ENCODE peak calls at places on chromosome 19, in six cellular contexts. O, Q, C, T, Z and I are unnamed samples.

GRCh38 chr19:58439576-58440554 is at the start of gene ZNF132:
- DNase-seq in O (peak; percentile 98), Q (peak; percentile 92), C (no peak), T (peak; percentile 97), Z (peak; percentile 98), I (peak; percentile 98)

GRCh38 chr19:18173054-18173571 is 500 bp upstream of the IFI30 start:
- DNase-seq in O (no peak), Q (no peak), C (no peak), T (peak; percentile 52), Z (peak; percentile 93), I (peak; percentile 60)

GRCh38 chr19:52659013-52659412 is 20.9 kb upstream of the ZNF83 start:
- DNase-seq in O (no peak), Q (no peak), C (no peak), T (no peak), Z (no peak), I (no peak)

GRCh38 chr19:14434157-14434501 is 1.0 kb downstream of the PKN1 start:
- DNase-seq in O (peak; percentile 25), Q (no peak), C (no peak), T (no peak), Z (no peak), I (peak; percentile 36)

GRCh38 chr19:42547927-42548326 is 19.6 kb upstream of the CEACAM1 start:
- DNase-seq in O (no peak), Q (no peak), C (no peak), T (no peak), Z (no peak), I (peak; percentile 8)

GRCh38 chr19:40231544-40232424 is 5.3 kb upstream of the CCNP start:
- DNase-seq in O (peak; percentile 51), Q (no peak), C (peak; percentile 56), T (peak; percentile 44), Z (no peak), I (peak; percentile 54)

GRCh38 chr19:36008336-36008978 is at the start of gene SYNE4:
- DNase-seq in O (peak; percentile 91), Q (no peak), C (peak; percentile 56), T (no peak), Z (no peak), I (no peak)

GRCh38 chr19:7415163-7415856 is 66.6 kb downstream of the ARHGEF18 start:
- DNase-seq in O (peak; percentile 71), Q (no peak), C (no peak), T (no peak), Z (peak; percentile 66), I (no peak)

GRCh38 chr19:42427313-42427712 is at the start of gene LIPE:
- DNase-seq in O (no peak), Q (no peak), C (no peak), T (no peak), Z (no peak), I (no peak)

GRCh38 chr19:7506385-7507328 is 9.2 kb upstream of the ZNF358 start:
- DNase-seq in O (peak; percentile 55), Q (no peak), C (peak; percentile 68), T (peak; percentile 74), Z (peak; percentile 95), I (peak; percentile 99)

GRCh38 chr19:19464339-19465098 is 50.8 kb downstream of the TSSK6 start:
- DNase-seq in O (peak; percentile 77), Q (no peak), C (peak; percentile 76), T (no peak), Z (no peak), I (no peak)

GRCh38 chr19:54138777-54139256 is 1.3 kb downstream of the CNOT3 start:
- DNase-seq in O (no peak), Q (no peak), C (no peak), T (no peak), Z (no peak), I (peak; percentile 26)

GRCh38 chr19:10888421-10888866 is 17.1 kb downstream of the CARM1 start:
- DNase-seq in O (no peak), Q (no peak), C (peak; percentile 14), T (no peak), Z (no peak), I (no peak)

GRCh38 chr19:14059652-14060155 is 2.2 kb downstream of the PALM3 start:
- DNase-seq in O (no peak), Q (no peak), C (no peak), T (no peak), Z (no peak), I (no peak)

GRCh38 chr19:18650468-18651001 is 13.7 kb downstream of the KLHL26 start:
- DNase-seq in O (peak; percentile 41), Q (no peak), C (no peak), T (peak; percentile 82), Z (peak; percentile 90), I (peak; percentile 33)

GRCh38 chr19:43555185-43555770 is 20.0 kb downstream of the XRCC1 start:
- DNase-seq in O (peak; percentile 57), Q (peak; percentile 89), C (peak; percentile 71), T (peak; percentile 45), Z (peak; percentile 82), I (peak; percentile 81)

GRCh38 chr19:39873385-39873784 is 27.2 kb upstream of the FBL start:
- DNase-seq in O (no peak), Q (no peak), C (no peak), T (no peak), Z (no peak), I (no peak)

GRCh38 chr19:57010541-57010940 is 109.2 kb upstream of the USP29 start:
- DNase-seq in O (no peak), Q (no peak), C (no peak), T (no peak), Z (no peak), I (no peak)

GRCh38 chr19:3586124-3586626 is 897 bp downstream of the GIPC3 start:
- DNase-seq in O (no peak), Q (peak; percentile 79), C (peak; percentile 42), T (no peak), Z (no peak), I (no peak)

GRCh38 chr19:29259153-29259552 is 46.2 kb upstream of the UQCRFS1 start:
- DNase-seq in O (no peak), Q (peak; percentile 32), C (no peak), T (no peak), Z (no peak), I (no peak)

GRCh38 chr19:12639901-12640613 is 26.5 kb downstream of the MAN2B1 start:
- DNase-seq in O (peak; percentile 88), Q (peak; percentile 88), C (peak; percentile 85), T (peak; percentile 81), Z (peak; percentile 92), I (peak; percentile 86)

GRCh38 chr19:55066107-55066709 is 3.3 kb upstream of the RDH13 start:
- DNase-seq in O (no peak), Q (no peak), C (no peak), T (no peak), Z (no peak), I (no peak)

GRCh38 chr19:42487798-42488178 is 40.5 kb downstream of the CEACAM1 start:
- DNase-seq in O (no peak), Q (no peak), C (no peak), T (no peak), Z (no peak), I (no peak)

GRCh38 chr19:45250216-45250831 is 747 bp upstream of the MARK4 start:
- DNase-seq in O (no peak), Q (no peak), C (no peak), T (no peak), Z (no peak), I (no peak)

DNA sequence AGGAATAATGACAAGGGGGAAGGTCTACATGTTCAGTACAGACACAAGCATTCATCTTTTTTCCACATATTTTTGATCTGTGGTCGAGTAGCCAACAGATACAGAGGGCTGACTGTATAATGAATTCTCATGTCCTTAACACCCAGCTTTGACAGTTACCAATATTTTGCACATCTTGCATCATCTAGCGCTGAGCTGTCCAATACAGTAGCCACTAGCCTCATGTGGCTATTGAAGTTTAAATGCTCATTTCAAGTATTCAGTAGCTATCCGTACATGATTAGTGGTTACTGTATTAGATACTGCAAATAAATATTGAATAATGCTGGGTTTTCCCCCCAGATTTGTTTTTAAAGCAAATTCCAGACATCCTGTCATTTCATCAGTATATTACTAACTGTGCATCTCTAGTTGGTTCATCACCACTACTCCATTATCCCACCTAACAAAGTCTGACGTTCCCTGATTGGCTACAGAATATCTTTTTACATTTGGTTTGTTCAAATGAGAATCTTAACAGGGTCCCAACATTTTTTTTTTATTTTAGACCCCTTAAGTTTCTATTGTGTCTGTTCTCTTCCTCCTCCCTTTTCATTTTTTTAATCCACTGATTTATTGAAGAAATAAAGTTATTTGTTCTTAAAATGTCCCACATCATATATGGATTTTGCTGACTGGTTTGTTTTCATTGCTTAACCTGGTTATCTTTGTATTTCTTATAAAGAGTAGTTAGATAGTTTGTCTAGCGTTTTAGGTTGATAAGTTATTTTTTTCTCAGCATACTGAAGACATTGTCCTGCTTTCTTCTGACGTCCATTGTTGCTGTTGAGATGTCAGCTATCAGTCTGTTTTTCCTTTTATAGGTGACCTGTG is 8.2 kb downstream of the ZNF177 start:
- DNase-seq in O (no peak), Q (no peak), C (no peak), T (no peak), Z (no peak), I (no peak)
- H3K4me3 ChIP-seq in O (no peak overlapping the region), Q (no peak overlapping the region), C (no peak overlapping the region), T (no peak overlapping the region), Z (no peak overlapping the region), I (no peak overlapping the region)

DNA sequence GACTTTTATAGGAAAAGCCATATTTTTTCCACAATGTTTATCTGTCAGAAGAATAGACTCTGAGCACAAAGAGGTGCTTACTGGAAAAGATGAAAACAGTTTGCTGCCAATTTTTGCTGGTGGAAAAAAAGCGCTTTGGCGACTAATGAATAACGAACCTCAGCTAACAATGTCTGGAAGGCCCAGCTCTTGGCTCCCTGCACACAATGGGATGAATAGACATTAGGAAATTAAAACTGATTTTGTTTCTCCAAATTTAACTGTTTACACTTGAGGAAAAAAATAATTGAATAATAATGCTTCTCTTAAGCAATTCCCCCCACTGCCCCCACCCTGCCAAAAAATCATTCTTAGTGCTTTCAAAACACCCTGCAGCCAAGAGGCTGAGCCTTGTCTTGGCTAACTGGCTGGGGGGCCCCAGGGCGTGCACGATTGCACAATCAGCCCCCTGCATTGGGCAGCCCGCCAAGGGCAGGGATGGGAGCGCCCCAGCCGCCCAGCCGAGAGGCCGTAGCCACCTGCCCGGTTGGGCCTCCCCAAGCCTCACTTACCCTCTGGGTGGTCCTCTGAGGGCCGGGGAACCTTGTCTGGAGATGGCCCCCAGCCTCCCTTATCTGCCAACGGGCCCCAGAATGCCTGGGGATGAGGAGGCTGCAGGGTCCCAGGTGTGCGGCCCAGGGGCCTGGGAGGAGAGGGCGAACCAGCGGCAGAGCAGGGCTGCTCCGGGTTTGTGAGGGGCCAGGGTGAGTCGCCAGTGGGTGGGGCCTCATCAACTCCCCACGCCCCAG is 16.8 kb downstream of the CEBPG start:
- DNase-seq in O (peak; percentile 48), Q (no peak), C (no peak), T (peak; percentile 69), Z (peak; percentile 69), I (no peak)
- H3K4me1 ChIP-seq in O (peaks cover 95% of the 10 kb centered on the region), Q (no peaks in the 10 kb centered on the region), C (no peaks in the 10 kb centered on the region), T (peaks cover 98% of the 10 kb centered on the region), Z (no peaks in the 10 kb centered on the region), I (peaks cover 68% of the 10 kb centered on the region)

DNA sequence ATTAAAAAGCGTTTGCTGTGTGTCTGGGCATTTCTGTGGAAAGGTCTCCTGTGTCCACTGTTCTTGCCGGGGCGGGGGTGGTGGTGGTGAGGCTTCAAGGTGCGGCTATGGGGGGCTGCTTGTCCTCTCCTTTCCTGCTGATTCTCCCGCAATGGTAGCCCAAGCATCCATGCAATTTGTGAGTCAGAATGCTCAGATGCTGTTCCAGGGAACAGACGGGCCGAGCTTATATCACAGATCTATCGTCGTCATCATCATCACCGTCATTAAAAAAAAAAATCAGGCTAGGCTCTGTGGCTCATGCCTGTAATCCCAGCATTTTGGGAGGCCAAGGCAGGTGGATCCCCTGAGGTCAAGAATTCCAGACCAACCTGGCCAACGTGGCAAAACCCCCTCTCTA is 162.6 kb downstream of the PTPRS start:
- DNase-seq in O (no peak), Q (no peak), C (no peak), T (no peak), Z (no peak), I (no peak)
- H3K27ac ChIP-seq in O (no peak overlapping the region), Q (no peak overlapping the region), C (no peak overlapping the region), T (no peak overlapping the region), Z (no peak overlapping the region), I (no peak overlapping the region)

GRCh38 chr19:49364083-49364687 is 508 bp downstream of the DKKL1 start:
- DNase-seq in O (no peak), Q (no peak), C (no peak), T (no peak), Z (no peak), I (no peak)
- H3K4me3 ChIP-seq in O (no peak overlapping the region), Q (peak overlapping the region; percentile 31), C (peak overlapping the region; percentile 12), T (peak overlapping the region; percentile 85), Z (no peak overlapping the region), I (no peak overlapping the region)